ENCODE peak calls at places on chromosomes 4 and X, in ten cellular contexts. D is MM.1S; S is left lung; I is lower lobe of right lung; M is body of pancreas; H is astrocyte of the spinal cord; R is HFF-Myc; Q is fibroblast of pulmonary artery; U is colonic mucosa; G is CD8-positive, alpha-beta T cell. F is an unnamed sample.

GRCh38 chr4:141041021-141041476 is 92.2 kb downstream of the RNF150 start:
- DNase-seq in D (no peak), S (no peak), I (no peak), M (no peak), H (no peak), R (no peak), Q (no peak), U (no peak), G (no peak), F (no peak)

GRCh38 chrX:29852767-29853166 is 362.6 kb upstream of the MAGEB2 start:
- DNase-seq in D (no peak), S (no peak), I (no peak), M (no peak), H (no peak), R (no peak), Q (peak; percentile 37), U (no peak), G (no peak), F (no peak)

GRCh38 chrX:120015145-120016067 is 62.1 kb downstream of the RHOXF2B start:
- DNase-seq in D (peak; percentile 23), S (no peak), I (peak; percentile 44), M (peak; percentile 57), H (no peak), R (no peak), Q (no peak), U (no peak), G (no peak), F (no peak)

GRCh38 chr4:41541697-41542096 is 3.7 kb downstream of the LIMCH1 start:
- DNase-seq in D (no peak), S (no peak), I (no peak), M (no peak), H (no peak), R (no peak), Q (peak; percentile 48), U (no peak), G (no peak), F (no peak)

GRCh38 chr4:150867148-150867547 is 147.9 kb downstream of the LRBA start:
- DNase-seq in D (peak; percentile 89), S (no peak), I (no peak), M (peak; percentile 29), H (peak; percentile 81), R (peak; percentile 60), Q (peak; percentile 90), U (peak; percentile 50), G (peak; percentile 54), F (peak; percentile 40)

GRCh38 chr4:124948976-124949597 is 236.6 kb upstream of the ANKRD50 start:
- DNase-seq in D (peak; percentile 79), S (no peak), I (no peak), M (no peak), H (peak; percentile 77), R (no peak), Q (peak; percentile 89), U (no peak), G (no peak), F (no peak)

GRCh38 chr4:17155486-17155885 is 257.0 kb upstream of the LDB2 start:
- DNase-seq in D (no peak), S (no peak), I (no peak), M (no peak), H (no peak), R (no peak), Q (peak; percentile 61), U (no peak), G (no peak), F (no peak)

GRCh38 chr4:54232151-54232688 is 3.1 kb downstream of the PDGFRA start:
- DNase-seq in D (no peak), S (no peak), I (no peak), M (no peak), H (peak; percentile 29), R (no peak), Q (no peak), U (no peak), G (no peak), F (no peak)

GRCh38 chrX:111467896-111468295 is 43.5 kb upstream of the SERTM2 start:
- DNase-seq in D (no peak), S (no peak), I (peak; percentile 28), M (peak; percentile 12), H (no peak), R (no peak), Q (no peak), U (no peak), G (no peak), F (no peak)

GRCh38 chr4:37243722-37244582 is 591 bp upstream of the NWD2 start:
- DNase-seq in D (no peak), S (peak; percentile 62), I (peak; percentile 29), M (no peak), H (peak; percentile 4), R (no peak), Q (no peak), U (peak; percentile 32), G (no peak), F (no peak)

GRCh38 chr4:30386266-30386895 is 333.8 kb upstream of the PCDH7 start:
- DNase-seq in D (no peak), S (no peak), I (no peak), M (no peak), H (peak; percentile 50), R (no peak), Q (peak; percentile 39), U (no peak), G (no peak), F (no peak)

GRCh38 chr4:141645611-141646340 is 9.4 kb downstream of the IL15 start:
- DNase-seq in D (no peak), S (no peak), I (no peak), M (no peak), H (peak; percentile 84), R (no peak), Q (peak; percentile 69), U (no peak), G (no peak), F (peak; percentile 61)

GRCh38 chr4:62560858-62561257 is 1360.7 kb downstream of the ADGRL3 start:
- DNase-seq in D (no peak), S (no peak), I (no peak), M (no peak), H (no peak), R (no peak), Q (no peak), U (no peak), G (no peak), F (no peak)

GRCh38 chr4:94519019-94519418 is 67.3 kb downstream of the PDLIM5 start:
- DNase-seq in D (no peak), S (no peak), I (no peak), M (no peak), H (no peak), R (no peak), Q (no peak), U (no peak), G (no peak), F (no peak)

GRCh38 chr4:156946508-156947197 is 24.9 kb downstream of the PDGFC start:
- DNase-seq in D (no peak), S (no peak), I (no peak), M (no peak), H (peak; percentile 98), R (peak; percentile 92), Q (peak; percentile 93), U (no peak), G (no peak), F (no peak)

GRCh38 chr4:39505581-39505980 is 21.7 kb downstream of the UGDH start:
- DNase-seq in D (no peak), S (no peak), I (no peak), M (no peak), H (no peak), R (no peak), Q (no peak), U (no peak), G (no peak), F (no peak)

GRCh38 chr4:89681671-89682070 is 155.3 kb downstream of the SNCA start:
- DNase-seq in D (no peak), S (no peak), I (no peak), M (no peak), H (no peak), R (no peak), Q (no peak), U (no peak), G (no peak), F (no peak)
- H3K4me3 ChIP-seq in D (no peak overlapping the region), S (no peak overlapping the region), I (no peak overlapping the region), M (no peak overlapping the region), H (no peak overlapping the region), R (no peak overlapping the region), Q (no peak overlapping the region), U (no peak overlapping the region), G (no peak overlapping the region), F (no peak overlapping the region)

GRCh38 chr4:186169942-186170802 is 21.2 kb upstream of the CYP4V2 start:
- DNase-seq in D (no peak), S (no peak), I (no peak), M (no peak), H (no peak), R (no peak), Q (no peak), U (no peak), G (no peak), F (no peak)
- TF ChIP-seq CTCF in D (no peak), S (no peak), I (no peak), M (no peak), H (peak; percentile 3), R (no peak), Q (no peak), U (no peak), G (no peak), F (peak; percentile 17)

GRCh38 chrX:125507119-125507518 is 187.4 kb downstream of the TEX13C start:
- DNase-seq in D (no peak), S (no peak), I (no peak), M (no peak), H (peak; percentile 9), R (no peak), Q (peak; percentile 51), U (no peak), G (no peak), F (no peak)
- H3K4me3 ChIP-seq in D (no peak overlapping the region), S (no peak overlapping the region), I (no peak overlapping the region), M (no peak overlapping the region), H (no peak overlapping the region), R (no peak overlapping the region), Q (no peak overlapping the region), U (no peak overlapping the region), G (no peak overlapping the region), F (no peak overlapping the region)

GRCh38 chr4:42892413-42892812 is at the start of gene GRXCR1:
- DNase-seq in D (no peak), S (no peak), I (no peak), M (no peak), H (no peak), R (no peak), Q (no peak), U (no peak), G (no peak), F (no peak)
- TF ChIP-seq CTCF in D (no peak), S (no peak), I (no peak), M (no peak), H (no peak), R (no peak), Q (no peak), U (no peak), G (no peak), F (no peak)

GRCh38 chr4:56210397-56210796 is 176.9 kb downstream of the AASDH start:
- DNase-seq in D (no peak), S (no peak), I (no peak), M (no peak), H (no peak), R (no peak), Q (no peak), U (no peak), G (no peak), F (no peak)
- H3K4me3 ChIP-seq in D (no peak overlapping the region), S (no peak overlapping the region), I (no peak overlapping the region), M (no peak overlapping the region), H (no peak overlapping the region), R (no peak overlapping the region), Q (no peak overlapping the region), U (no peak overlapping the region), G (no peak overlapping the region), F (no peak overlapping the region)